ENCODE peak calls at places on chromosomes 7 and 10, in five cellular contexts. K, V, P, E and Y are unnamed samples.

GRCh38 chr10:74888947-74889661 is 62.7 kb downstream of the KAT6B start:
- DNase-seq in V (no peak), K (no peak), E (no peak), P (no peak), Y (no peak)

GRCh38 chr10:131109746-131110145 is 201.8 kb downstream of the TCERG1L start:
- DNase-seq in P (no peak), E (no peak), V (no peak), K (no peak), Y (no peak)

GRCh38 chr7:148856035-148856881 is 27.8 kb downstream of the EZH2 start:
- DNase-seq in E (peak; percentile 70), V (peak; percentile 53), P (no peak), K (no peak), Y (peak; percentile 28)

GRCh38 chr7:111364413-111364812 is 197.9 kb downstream of the IMMP2L start:
- DNase-seq in P (no peak), V (peak; percentile 42), K (no peak), E (peak; percentile 37), Y (peak; percentile 81)

GRCh38 chr10:116470768-116471415 is 43.2 kb downstream of the PNLIPRP3 start:
- DNase-seq in P (peak; percentile 63), E (peak; percentile 60), V (no peak), K (peak; percentile 8), Y (no peak)

GRCh38 chr10:75405201-75406143 is 3.9 kb upstream of the ZNF503 start:
- DNase-seq in V (no peak), P (peak; percentile 38), K (peak; percentile 30), E (no peak), Y (no peak)

GRCh38 chr7:94561841-94562514 is 52.4 kb downstream of the CASD1 start:
- DNase-seq in P (no peak), E (peak; percentile 34), V (peak; percentile 54), K (no peak), Y (peak; percentile 62)

GRCh38 chr10:88386204-88386877 is 196.8 kb downstream of the RNLS start:
- DNase-seq in P (no peak), E (no peak), K (no peak), V (no peak), Y (no peak)

GRCh38 chr7:47651355-47652317 is 69.7 kb upstream of the TNS3 start:
- DNase-seq in E (no peak), V (peak; percentile 99), P (no peak), K (no peak), Y (peak; percentile 99)

GRCh38 chr10:12419279-12419847 is 70.0 kb downstream of the CAMK1D start:
- DNase-seq in V (peak; percentile 99), E (peak; percentile 16), P (no peak), K (no peak), Y (peak; percentile 99)

GRCh38 chr10:109701583-109702215 is 221.6 kb downstream of the XPNPEP1 start:
- DNase-seq in P (no peak), E (no peak), V (no peak), K (no peak), Y (no peak)

GRCh38 chr7:151410405-151411390 is 860 bp upstream of the WDR86 start:
- DNase-seq in E (no peak), P (peak; percentile 68), K (peak; percentile 51), V (no peak), Y (no peak)

GRCh38 chr10:12455318-12455717 is 106.0 kb downstream of the CAMK1D start:
- DNase-seq in V (no peak), P (no peak), E (no peak), K (no peak), Y (no peak)

GRCh38 chr7:117829450-117829849 is 43.8 kb downstream of the CTTNBP2 start:
- DNase-seq in P (no peak), K (no peak), V (peak; percentile 2), E (no peak), Y (no peak)

GRCh38 chr7:93279541-93279940 is 47.4 kb downstream of the VPS50 start:
- DNase-seq in K (no peak), E (no peak), P (no peak), V (no peak), Y (peak; percentile 5)

GRCh38 chr10:114872519-114873087 is 51.0 kb downstream of the FHIP2A start:
- DNase-seq in P (no peak), E (no peak), V (no peak), K (no peak), Y (no peak)

GRCh38 chr7:159105845-159106614 is 38.6 kb downstream of the VIPR2 start:
- DNase-seq in K (peak; percentile 37), P (peak; percentile 66), V (no peak), E (no peak), Y (no peak)

GRCh38 chr7:158486919-158487318 is 100.7 kb downstream of the PTPRN2 start:
- DNase-seq in K (no peak), E (no peak), P (no peak), V (no peak), Y (no peak)

GRCh38 chr10:69179089-69179742 is 818 bp upstream of the SUPV3L1 start:
- DNase-seq in P (no peak), V (no peak), E (no peak), K (no peak), Y (no peak)

GRCh38 chr7:128037081-128037480 is 5.8 kb upstream of the LRRC4 start:
- DNase-seq in V (no peak), P (no peak), E (no peak), K (no peak), Y (no peak)

DNA sequence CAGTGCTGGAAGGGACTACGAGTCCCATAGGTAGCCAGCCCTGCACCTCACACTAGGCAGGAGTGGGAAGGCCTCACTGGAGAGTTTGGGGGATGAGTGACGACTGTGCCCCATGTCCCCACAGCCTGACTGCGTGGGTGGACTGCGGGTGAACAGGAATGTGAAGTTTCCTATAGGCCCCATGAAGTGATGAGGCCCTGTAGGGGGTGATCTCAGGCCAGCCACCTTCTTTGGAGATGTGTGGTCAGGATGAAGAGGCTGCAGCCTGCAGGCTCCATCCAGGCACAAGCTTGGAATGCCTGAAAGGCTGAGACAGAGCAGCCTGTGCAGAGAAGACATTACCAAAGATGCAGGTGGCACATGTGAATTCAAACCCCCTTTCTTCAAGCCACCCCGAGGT is 94.9 kb downstream of the CPXM2 start:
- DNase-seq in E (no peak), P (no peak), V (no peak), K (no peak), Y (no peak)
- H4K91ac ChIP-seq in E (no peak overlapping the region), P (no peak overlapping the region), V (no peak overlapping the region), K (no peak overlapping the region), Y (no peak overlapping the region)

GRCh38 chr7:4817178-4817905 is 41.9 kb downstream of the AP5Z1 start:
- DNase-seq in V (no peak), P (peak; percentile 24), E (no peak), K (no peak), Y (no peak)

GRCh38 chr7:4815609-4816418 is 40.4 kb downstream of the AP5Z1 start:
- DNase-seq in V (no peak), P (peak; percentile 26), K (no peak), E (no peak), Y (no peak)

GRCh38 chr7:4814463-4814862 is 39.0 kb downstream of the AP5Z1 start:
- DNase-seq in P (no peak), E (no peak), V (no peak), K (no peak), Y (no peak)

GRCh38 chr7:4816419-4817080 is 41.1 kb downstream of the AP5Z1 start:
- DNase-seq in P (peak; percentile 23), E (no peak), K (no peak), V (no peak), Y (no peak)

DNA sequence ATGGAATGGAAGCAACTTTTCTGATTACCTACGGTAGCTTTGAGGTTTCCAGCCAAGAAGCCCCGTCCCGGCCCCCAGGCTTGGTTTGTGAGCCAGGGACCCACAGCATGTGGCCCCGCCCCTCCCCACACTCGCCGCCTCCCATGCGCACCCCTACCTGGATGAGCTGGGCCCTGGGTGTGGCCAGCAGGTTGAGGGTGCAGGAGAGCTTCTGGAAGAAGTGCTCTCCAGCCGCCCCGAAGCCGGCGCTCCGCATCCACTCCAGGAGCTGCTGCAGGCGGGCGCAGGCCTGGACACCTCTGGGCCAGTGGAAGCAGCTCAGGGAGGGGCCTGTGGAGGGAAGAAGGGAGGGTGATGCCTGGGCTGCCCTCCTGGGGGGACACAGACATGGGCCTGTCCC is 39.7 kb downstream of the AP5Z1 start:
- DNase-seq in K (no peak), E (no peak), P (no peak), V (no peak), Y (no peak)
- H4K8ac ChIP-seq in K (no peak overlapping the region), E (no peak overlapping the region), P (no peak overlapping the region), V (no peak overlapping the region), Y (no peak overlapping the region)

DNA sequence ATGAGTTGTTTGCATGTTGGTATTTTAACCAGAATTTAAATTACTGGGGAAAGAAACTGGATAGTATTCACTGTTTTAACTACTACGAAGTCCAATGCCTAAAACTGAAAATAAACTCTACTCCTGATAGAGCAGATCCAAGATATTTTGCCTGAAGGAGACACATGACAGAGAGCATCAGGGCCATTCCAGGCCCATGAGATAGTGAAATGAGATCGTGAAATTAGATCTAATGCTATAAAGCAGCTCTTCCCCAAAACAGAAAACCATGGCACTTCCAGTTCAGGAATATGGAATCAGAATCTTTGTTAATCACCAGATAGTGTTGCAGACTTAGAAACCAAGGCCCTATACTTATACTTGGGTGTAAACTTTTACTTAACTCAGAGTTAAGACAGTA is 124.3 kb upstream of the CACNA2D1 start:
- DNase-seq in E (peak; percentile 16), V (no peak), K (no peak), P (no peak), Y (no peak)
- H2AFZ ChIP-seq in E (no peak overlapping the region), V (no peak overlapping the region), K (no peak overlapping the region), P (no peak overlapping the region), Y (no peak overlapping the region)

DNA sequence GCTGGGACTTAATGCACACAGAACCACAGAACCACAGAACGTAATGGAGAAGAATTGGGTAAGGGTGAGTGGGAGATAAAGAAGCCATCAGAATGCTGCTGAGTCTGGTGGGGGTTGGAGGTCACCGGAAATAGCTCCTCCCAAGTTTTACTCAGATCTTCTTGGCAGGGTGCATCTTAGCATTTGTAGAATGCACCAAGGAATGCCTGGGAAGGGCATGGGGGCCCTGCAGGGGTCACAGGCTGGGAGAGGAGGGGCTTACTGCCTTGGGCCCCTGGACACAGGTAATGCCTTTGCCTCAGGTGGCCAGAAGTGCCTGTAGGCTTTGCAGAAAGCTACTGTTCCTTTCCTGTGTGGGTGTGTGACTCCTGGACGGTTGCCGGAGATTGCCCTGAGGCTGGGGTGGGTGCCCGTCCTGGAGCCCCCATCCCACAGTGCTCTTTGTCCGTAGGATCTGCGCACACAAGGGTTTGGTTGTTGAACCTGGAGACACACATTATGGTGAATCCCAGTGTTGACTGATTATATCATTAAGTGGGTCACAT is 55.1 kb downstream of the MGMT start:
- DNase-seq in K (no peak), V (no peak), P (peak; percentile 54), E (no peak), Y (no peak)
- H4K91ac ChIP-seq in K (no peak overlapping the region), V (no peak overlapping the region), P (no peak overlapping the region), E (no peak overlapping the region), Y (no peak overlapping the region)

GRCh38 chr10:103916254-103916653 is 1.7 kb downstream of the STN1 start:
- DNase-seq in K (no peak), V (peak; percentile 32), P (no peak), E (peak; percentile 41), Y (peak; percentile 10)

GRCh38 chr10:103918053-103918846 is at the start of gene STN1:
- DNase-seq in P (peak; percentile 99), K (peak; percentile 91), E (peak; percentile 94), V (peak; percentile 96), Y (peak; percentile 96)

GRCh38 chr10:103915794-103916193 is 2.2 kb downstream of the STN1 start:
- DNase-seq in V (peak; percentile 17), P (no peak), K (no peak), E (no peak), Y (no peak)

GRCh38 chr10:103916901-103917300 is 1.1 kb downstream of the STN1 start:
- DNase-seq in P (no peak), V (no peak), K (no peak), E (peak; percentile 43), Y (no peak)

GRCh38 chr10:103917326-103918052 is 495 bp downstream of the STN1 start:
- DNase-seq in K (peak; percentile 8), V (no peak), E (peak; percentile 60), P (peak; percentile 42), Y (peak; percentile 46)
- H4K8ac ChIP-seq in K (no peak overlapping the region), V (peak overlapping the region; percentile 98), E (peak overlapping the region; percentile 93), P (no peak overlapping the region), Y (peak overlapping the region; percentile 92)

GRCh38 chr7:28347462-28347861 is 64.9 kb upstream of the CREB5 start:
- DNase-seq in E (peak; percentile 28), K (no peak), V (no peak), P (no peak), Y (peak; percentile 86)
- H2AFZ ChIP-seq in E (no peak overlapping the region), K (no peak overlapping the region), V (no peak overlapping the region), P (no peak overlapping the region), Y (no peak overlapping the region)